ENCODE peak calls at places on chromosome 3, in five cellular contexts. U is mucosa of descending colon, O is ureter, J is RKO, W is mesenteric fat pad. C is an unnamed sample.

GRCh38 chr3:188978772-188979171 is 193.0 kb upstream of the TPRG1 start:
- DNase-seq in U (peak), O (no peak), J (no peak), W (no peak), C (no peak)

GRCh38 chr3:197889204-197889930 is 60.6 kb upstream of the RPL35A start:
- DNase-seq in U (no peak), O (no peak), J (no peak), W (no peak), C (no peak)

GRCh38 chr3:13079051-13079450 is 5.8 kb upstream of the IQSEC1 start:
- DNase-seq in U (no peak), O (no peak), J (no peak), W (no peak), C (no peak)

GRCh38 chr3:129975332-129976090 is 991 bp downstream of the TRH start:
- DNase-seq in U (no peak), O (no peak), J (no peak), W (no peak), C (no peak)

GRCh38 chr3:87437765-87438164 is 161.4 kb upstream of the POU1F1 start:
- DNase-seq in U (no peak), O (no peak), J (no peak), W (no peak), C (no peak)

GRCh38 chr3:63863150-63864007 is at the start of the genes ATXN7 and THOC7:
- DNase-seq in U (peak), O (peak), J (peak), W (peak), C (no peak)

GRCh38 chr3:152203677-152204076 is 65.1 kb upstream of the MBNL1 start:
- DNase-seq in U (no peak), O (no peak), J (no peak), W (no peak), C (no peak)

GRCh38 chr3:107954845-107955244 is 136.0 kb downstream of the CD47 start:
- DNase-seq in U (no peak), O (no peak), J (no peak), W (no peak), C (no peak)

GRCh38 chr3:129599607-129600006 is 6.9 kb downstream of the PLXND1 start:
- DNase-seq in U (no peak), O (no peak), J (peak), W (no peak), C (no peak)

GRCh38 chr3:47260605-47261004 is 22.0 kb downstream of the KIF9 start:
- DNase-seq in U (no peak), O (no peak), J (no peak), W (no peak), C (no peak)